ENCODE peak calls at places on chromosome 16, in nine cellular contexts. N is lower lobe of right lung; J is neural progenitor cell; A is central memory CD8-positive, alpha-beta T cell; W is ACHN; C is stimulated activated CD4-positive, alpha-beta T cell treated with anti-CD3 and anti-CD28 coated beads, Interleukin-12 subunit alpha, Interleukin-12 subunit beta, amount 100 ng/mL, for 4 hours; S is H1; G is T-helper 9 cell; K is T1000. Q is an unnamed sample.

GRCh38 chr16:22787456-22788189 is 26.3 kb upstream of the HS3ST2 start:
- DNase-seq in N (no peak), J (no peak), A (no peak), W (peak), C (no peak), S (no peak), G (no peak), K (no peak), Q (no peak)

GRCh38 chr16:19748389-19749110 is 30.5 kb downstream of the IQCK start:
- DNase-seq in N (no peak), J (no peak), A (no peak), W (no peak), C (no peak), S (no peak), G (no peak), K (no peak), Q (no peak)

GRCh38 chr16:89409161-89409711 is 81.1 kb downstream of the ANKRD11 start:
- DNase-seq in N (no peak), J (no peak), A (peak), W (no peak), C (peak), S (no peak), G (peak), K (no peak), Q (no peak)

GRCh38 chr16:31477220-31478216 is 5.4 kb upstream of the SLC5A2 start:
- DNase-seq in N (peak), J (peak), A (no peak), W (no peak), C (no peak), S (no peak), G (no peak), K (no peak), Q (no peak)

GRCh38 chr16:586645-587590 is 2.9 kb upstream of the RAB40C start:
- DNase-seq in N (peak), J (no peak), A (no peak), W (no peak), C (no peak), S (no peak), G (no peak), K (no peak), Q (no peak)

GRCh38 chr16:88830250-88830649 is 18.5 kb upstream of the APRT start:
- DNase-seq in N (no peak), J (no peak), A (no peak), W (no peak), C (no peak), S (no peak), G (no peak), K (no peak), Q (no peak)

GRCh38 chr16:86664518-86665318 is 86.4 kb downstream of the FOXL1 start:
- DNase-seq in N (no peak), J (no peak), A (no peak), W (peak), C (peak), S (no peak), G (no peak), K (peak), Q (no peak)

GRCh38 chr16:26672206-26672605 is 394.5 kb upstream of the C16orf82 start:
- DNase-seq in N (no peak), J (no peak), A (no peak), W (no peak), C (peak), S (no peak), G (no peak), K (no peak), Q (no peak)

GRCh38 chr16:49440156-49441065 is 66.8 kb downstream of the C16orf78 start:
- DNase-seq in N (no peak), J (peak), A (no peak), W (no peak), C (no peak), S (no peak), G (no peak), K (no peak), Q (no peak)

GRCh38 chr16:67027046-67027445 is 1.9 kb upstream of the CBFB start:
- DNase-seq in N (no peak), J (no peak), A (no peak), W (no peak), C (no peak), S (no peak), G (no peak), K (no peak), Q (peak)

GRCh38 chr16:1495281-1496262 is 2.4 kb downstream of the TELO2 start:
- DNase-seq in N (peak), J (no peak), A (no peak), W (no peak), C (no peak), S (no peak), G (no peak), K (no peak), Q (no peak)

GRCh38 chr16:3584412-3584811 is 7.2 kb upstream of the NLRC3 start:
- DNase-seq in N (no peak), J (no peak), A (no peak), W (no peak), C (no peak), S (no peak), G (no peak), K (no peak), Q (no peak)

GRCh38 chr16:1575578-1575977 is 36.3 kb downstream of the IFT140 start:
- DNase-seq in N (no peak), J (no peak), A (no peak), W (no peak), C (no peak), S (no peak), G (no peak), K (no peak), Q (no peak)

GRCh38 chr16:12602811-12603698 is 200.6 kb downstream of the CPPED1 start:
- DNase-seq in N (no peak), J (no peak), A (no peak), W (no peak), C (no peak), S (no peak), G (no peak), K (no peak), Q (no peak)

GRCh38 chr16:2428051-2428786 is 1.0 kb upstream of the CCNF start:
- DNase-seq in N (no peak), J (peak), A (no peak), W (peak), C (peak), S (no peak), G (no peak), K (peak), Q (no peak)

GRCh38 chr16:88957887-88958577 is 19.0 kb downstream of the CBFA2T3 start:
- DNase-seq in N (peak), J (no peak), A (no peak), W (no peak), C (no peak), S (no peak), G (no peak), K (no peak), Q (no peak)

GRCh38 chr16:35931722-35932121 is 2472.3 kb downstream of the TP53TG3F start:
- DNase-seq in N (no peak), J (no peak), A (no peak), W (no peak), C (no peak), S (no peak), G (no peak), K (no peak), Q (no peak)

GRCh38 chr16:1265090-1265630 is 9.3 kb downstream of the TPSD1 start:
- DNase-seq in N (no peak), J (no peak), A (no peak), W (no peak), C (no peak), S (no peak), G (no peak), K (no peak), Q (no peak)

GRCh38 chr16:86347090-86347489 is 163.2 kb upstream of the FOXF1 start:
- DNase-seq in N (no peak), J (no peak), A (no peak), W (no peak), C (no peak), S (no peak), G (no peak), K (no peak), Q (no peak)

GRCh38 chr16:398551-399277 is 1.7 kb downstream of the NME4 start:
- DNase-seq in N (no peak), J (peak), A (no peak), W (no peak), C (no peak), S (no peak), G (no peak), K (no peak), Q (no peak)

GRCh38 chr16:19228057-19228456 is 57.5 kb upstream of the CLEC19A start:
- DNase-seq in N (no peak), J (no peak), A (no peak), W (no peak), C (no peak), S (no peak), G (no peak), K (no peak), Q (no peak)

GRCh38 chr16:60818471-60818870 is 1217.8 kb downstream of the CDH8 start:
- DNase-seq in N (no peak), J (no peak), A (no peak), W (no peak), C (no peak), S (no peak), G (no peak), K (no peak), Q (no peak)

GRCh38 chr16:3922241-3922640 is 41.7 kb upstream of the CREBBP start:
- DNase-seq in N (peak), J (no peak), A (no peak), W (no peak), C (no peak), S (no peak), G (no peak), K (no peak), Q (no peak)